ENCODE peak calls at places on chromosomes 11 and 22, in eight cellular contexts. One of them, this sample, is unnamed.

GRCh38 chr22:41919357-41920224 is 4.7 kb upstream of the SHISA8 start:
- DNase-seq in CD8-positive, alpha-beta T cell: peak; percentile 50
- DNase-seq in SK-N-SH: peak; percentile 74
- DNase-seq in cardiac muscle cell: peak; percentile 47
- DNase-seq in left ventricle myocardium inferior: peak; percentile 70
- DNase-seq in mesenchymal stem cell: peak; percentile 50
- DNase-seq in PC-9: no peak
- DNase-seq in left lung: no peak
- DNase-seq in this sample: no peak

GRCh38 chr11:61630104-61630503 is 49.2 kb upstream of the SYT7 start:
- DNase-seq in CD8-positive, alpha-beta T cell: no peak
- DNase-seq in SK-N-SH: no peak
- DNase-seq in cardiac muscle cell: no peak
- DNase-seq in left ventricle myocardium inferior: no peak
- DNase-seq in mesenchymal stem cell: no peak
- DNase-seq in PC-9: no peak
- DNase-seq in left lung: no peak
- DNase-seq in this sample: no peak

GRCh38 chr11:7500251-7500650 is 13.5 kb upstream of the PPFIBP2 start:
- DNase-seq in CD8-positive, alpha-beta T cell: no peak
- DNase-seq in SK-N-SH: no peak
- DNase-seq in cardiac muscle cell: no peak
- DNase-seq in left ventricle myocardium inferior: no peak
- DNase-seq in mesenchymal stem cell: no peak
- DNase-seq in PC-9: no peak
- DNase-seq in left lung: no peak
- DNase-seq in this sample: no peak

GRCh38 chr22:24140357-24140756 is 40.9 kb upstream of the SUSD2 start:
- DNase-seq in CD8-positive, alpha-beta T cell: no peak
- DNase-seq in SK-N-SH: no peak
- DNase-seq in cardiac muscle cell: no peak
- DNase-seq in left ventricle myocardium inferior: no peak
- DNase-seq in mesenchymal stem cell: no peak
- DNase-seq in PC-9: no peak
- DNase-seq in left lung: no peak
- DNase-seq in this sample: no peak

GRCh38 chr22:27431896-27432295 is 369.7 kb downstream of the MN1 start:
- DNase-seq in CD8-positive, alpha-beta T cell: no peak
- DNase-seq in SK-N-SH: no peak
- DNase-seq in cardiac muscle cell: no peak
- DNase-seq in left ventricle myocardium inferior: no peak
- DNase-seq in mesenchymal stem cell: no peak
- DNase-seq in PC-9: peak; percentile 9
- DNase-seq in left lung: no peak
- DNase-seq in this sample: no peak

GRCh38 chr11:116166788-116167465 is 605.9 kb downstream of the BUD13 start:
- DNase-seq in CD8-positive, alpha-beta T cell: no peak
- DNase-seq in SK-N-SH: no peak
- DNase-seq in cardiac muscle cell: no peak
- DNase-seq in left ventricle myocardium inferior: no peak
- DNase-seq in mesenchymal stem cell: no peak
- DNase-seq in PC-9: no peak
- DNase-seq in left lung: no peak
- DNase-seq in this sample: no peak

GRCh38 chr11:44861829-44862545 is 88.7 kb downstream of the TP53I11 start:
- DNase-seq in CD8-positive, alpha-beta T cell: peak; percentile 62
- DNase-seq in SK-N-SH: no peak
- DNase-seq in cardiac muscle cell: peak; percentile 99
- DNase-seq in left ventricle myocardium inferior: peak; percentile 44
- DNase-seq in mesenchymal stem cell: peak; percentile 98
- DNase-seq in PC-9: peak; percentile 96
- DNase-seq in left lung: no peak
- DNase-seq in this sample: peak; percentile 99

GRCh38 chr11:128336203-128336602 is 251.2 kb downstream of the ETS1 start:
- DNase-seq in CD8-positive, alpha-beta T cell: no peak
- DNase-seq in SK-N-SH: no peak
- DNase-seq in cardiac muscle cell: peak; percentile 78
- DNase-seq in left ventricle myocardium inferior: peak; percentile 50
- DNase-seq in mesenchymal stem cell: peak; percentile 82
- DNase-seq in PC-9: peak; percentile 98
- DNase-seq in left lung: no peak
- DNase-seq in this sample: no peak

GRCh38 chr11:15074206-15075161 is 1.1 kb downstream of the CALCB start:
- DNase-seq in CD8-positive, alpha-beta T cell: peak; percentile 83
- DNase-seq in SK-N-SH: peak; percentile 83
- DNase-seq in cardiac muscle cell: peak; percentile 77
- DNase-seq in left ventricle myocardium inferior: peak; percentile 81
- DNase-seq in mesenchymal stem cell: peak; percentile 52
- DNase-seq in PC-9: no peak
- DNase-seq in left lung: peak; percentile 91
- DNase-seq in this sample: peak; percentile 80

GRCh38 chr22:33204408-33204807 is 146.2 kb upstream of the SYN3 start:
- DNase-seq in CD8-positive, alpha-beta T cell: no peak
- DNase-seq in SK-N-SH: no peak
- DNase-seq in cardiac muscle cell: no peak
- DNase-seq in left ventricle myocardium inferior: no peak
- DNase-seq in mesenchymal stem cell: no peak
- DNase-seq in PC-9: no peak
- DNase-seq in left lung: no peak
- DNase-seq in this sample: no peak

GRCh38 chr22:42646569-42647525 is 2.3 kb downstream of the CYB5R3 start:
- DNase-seq in CD8-positive, alpha-beta T cell: no peak
- DNase-seq in SK-N-SH: no peak
- DNase-seq in cardiac muscle cell: peak; percentile 68
- DNase-seq in left ventricle myocardium inferior: peak; percentile 83
- DNase-seq in mesenchymal stem cell: no peak
- DNase-seq in PC-9: no peak
- DNase-seq in left lung: no peak
- DNase-seq in this sample: no peak

GRCh38 chr11:24828938-24829337 is 332.1 kb downstream of the LUZP2 start:
- DNase-seq in CD8-positive, alpha-beta T cell: no peak
- DNase-seq in SK-N-SH: no peak
- DNase-seq in cardiac muscle cell: no peak
- DNase-seq in left ventricle myocardium inferior: no peak
- DNase-seq in mesenchymal stem cell: no peak
- DNase-seq in PC-9: no peak
- DNase-seq in left lung: no peak
- DNase-seq in this sample: no peak

GRCh38 chr11:126307706-126308105 is 3.8 kb downstream of the DCPS start:
- DNase-seq in CD8-positive, alpha-beta T cell: no peak
- DNase-seq in SK-N-SH: peak; percentile 33
- DNase-seq in cardiac muscle cell: peak; percentile 76
- DNase-seq in left ventricle myocardium inferior: no peak
- DNase-seq in mesenchymal stem cell: peak; percentile 49
- DNase-seq in PC-9: no peak
- DNase-seq in left lung: no peak
- DNase-seq in this sample: no peak

GRCh38 chr11:75762885-75763284 is 5.7 kb upstream of the DGAT2 start:
- DNase-seq in CD8-positive, alpha-beta T cell: no peak
- DNase-seq in SK-N-SH: no peak
- DNase-seq in cardiac muscle cell: peak; percentile 87
- DNase-seq in left ventricle myocardium inferior: no peak
- DNase-seq in mesenchymal stem cell: peak; percentile 74
- DNase-seq in PC-9: peak; percentile 70
- DNase-seq in left lung: no peak
- DNase-seq in this sample: no peak

GRCh38 chr11:110711776-110712642 is at the start of gene ARHGAP20:
- DNase-seq in CD8-positive, alpha-beta T cell: peak; percentile 23
- DNase-seq in SK-N-SH: peak; percentile 87
- DNase-seq in cardiac muscle cell: peak; percentile 83
- DNase-seq in left ventricle myocardium inferior: peak; percentile 55
- DNase-seq in mesenchymal stem cell: peak; percentile 58
- DNase-seq in PC-9: no peak
- DNase-seq in left lung: peak; percentile 91
- DNase-seq in this sample: peak; percentile 63

GRCh38 chr11:28417601-28418323 is 309.6 kb downstream of the METTL15 start:
- DNase-seq in CD8-positive, alpha-beta T cell: no peak
- DNase-seq in SK-N-SH: no peak
- DNase-seq in cardiac muscle cell: no peak
- DNase-seq in left ventricle myocardium inferior: no peak
- DNase-seq in mesenchymal stem cell: no peak
- DNase-seq in PC-9: no peak
- DNase-seq in left lung: no peak
- DNase-seq in this sample: no peak

GRCh38 chr11:34680918-34681554 is 60.1 kb downstream of the EHF start:
- DNase-seq in CD8-positive, alpha-beta T cell: no peak
- DNase-seq in SK-N-SH: no peak
- DNase-seq in cardiac muscle cell: peak; percentile 12
- DNase-seq in left ventricle myocardium inferior: no peak
- DNase-seq in mesenchymal stem cell: peak; percentile 84
- DNase-seq in PC-9: peak; percentile 99
- DNase-seq in left lung: no peak
- DNase-seq in this sample: peak; percentile 77

GRCh38 chr11:88484873-88485621 is 147.5 kb upstream of the CTSC start:
- DNase-seq in CD8-positive, alpha-beta T cell: no peak
- DNase-seq in SK-N-SH: peak; percentile 37
- DNase-seq in cardiac muscle cell: peak; percentile 51
- DNase-seq in left ventricle myocardium inferior: no peak
- DNase-seq in mesenchymal stem cell: peak; percentile 36
- DNase-seq in PC-9: peak; percentile 49
- DNase-seq in left lung: peak; percentile 37
- DNase-seq in this sample: no peak

GRCh38 chr11:33732176-33732575 is 4.0 kb downstream of the CD59 start:
- DNase-seq in CD8-positive, alpha-beta T cell: no peak
- DNase-seq in SK-N-SH: no peak
- DNase-seq in cardiac muscle cell: no peak
- DNase-seq in left ventricle myocardium inferior: no peak
- DNase-seq in mesenchymal stem cell: no peak
- DNase-seq in PC-9: peak; percentile 5
- DNase-seq in left lung: no peak
- DNase-seq in this sample: no peak

GRCh38 chr11:78031629-78032028 is 8.6 kb upstream of the KCTD14 start:
- DNase-seq in CD8-positive, alpha-beta T cell: no peak
- DNase-seq in SK-N-SH: no peak
- DNase-seq in cardiac muscle cell: no peak
- DNase-seq in left ventricle myocardium inferior: no peak
- DNase-seq in mesenchymal stem cell: no peak
- DNase-seq in PC-9: no peak
- DNase-seq in left lung: no peak
- DNase-seq in this sample: no peak

GRCh38 chr11:68890490-68891231 is 13.0 kb downstream of the MRPL21 start:
- DNase-seq in CD8-positive, alpha-beta T cell: no peak
- DNase-seq in SK-N-SH: peak; percentile 97
- DNase-seq in cardiac muscle cell: peak; percentile 80
- DNase-seq in left ventricle myocardium inferior: peak; percentile 90
- DNase-seq in mesenchymal stem cell: no peak
- DNase-seq in PC-9: no peak
- DNase-seq in left lung: peak; percentile 53
- DNase-seq in this sample: peak; percentile 98

GRCh38 chr22:45192701-45193187 is 29.0 kb downstream of the NUP50 start:
- DNase-seq in CD8-positive, alpha-beta T cell: no peak
- DNase-seq in SK-N-SH: no peak
- DNase-seq in cardiac muscle cell: no peak
- DNase-seq in left ventricle myocardium inferior: no peak
- DNase-seq in mesenchymal stem cell: no peak
- DNase-seq in PC-9: no peak
- DNase-seq in left lung: peak; percentile 50
- DNase-seq in this sample: no peak
- H3K36me3 ChIP-seq in CD8-positive, alpha-beta T cell: no peaks in the 10 kb centered on the region
- H3K36me3 ChIP-seq in SK-N-SH: no peaks in the 10 kb centered on the region
- H3K36me3 ChIP-seq in cardiac muscle cell: no peaks in the 10 kb centered on the region
- H3K36me3 ChIP-seq in left ventricle myocardium inferior: peaks cover 16% of the 10 kb centered on the region
- H3K36me3 ChIP-seq in mesenchymal stem cell: peaks cover 54% of the 10 kb centered on the region
- H3K36me3 ChIP-seq in PC-9: peaks cover 4% of the 10 kb centered on the region
- H3K36me3 ChIP-seq in left lung: no peaks in the 10 kb centered on the region
- H3K36me3 ChIP-seq in this sample: peaks cover 72% of the 10 kb centered on the region

GRCh38 chr11:63920870-63921417 is 4.0 kb upstream of the RCOR2 start:
- DNase-seq in CD8-positive, alpha-beta T cell: peak; percentile 52
- DNase-seq in SK-N-SH: no peak
- DNase-seq in cardiac muscle cell: no peak
- DNase-seq in left ventricle myocardium inferior: no peak
- DNase-seq in mesenchymal stem cell: no peak
- DNase-seq in PC-9: no peak
- DNase-seq in left lung: no peak
- DNase-seq in this sample: no peak
- H3K27ac ChIP-seq in CD8-positive, alpha-beta T cell: no peak overlapping the region
- H3K27ac ChIP-seq in SK-N-SH: no peak overlapping the region
- H3K27ac ChIP-seq in cardiac muscle cell: peak overlapping the region; percentile 93
- H3K27ac ChIP-seq in left ventricle myocardium inferior: peak overlapping the region; percentile 99
- H3K27ac ChIP-seq in mesenchymal stem cell: no peak overlapping the region
- H3K27ac ChIP-seq in PC-9: no peak overlapping the region
- H3K27ac ChIP-seq in left lung: no peak overlapping the region
- H3K27ac ChIP-seq in this sample: no peak overlapping the region

DNA sequence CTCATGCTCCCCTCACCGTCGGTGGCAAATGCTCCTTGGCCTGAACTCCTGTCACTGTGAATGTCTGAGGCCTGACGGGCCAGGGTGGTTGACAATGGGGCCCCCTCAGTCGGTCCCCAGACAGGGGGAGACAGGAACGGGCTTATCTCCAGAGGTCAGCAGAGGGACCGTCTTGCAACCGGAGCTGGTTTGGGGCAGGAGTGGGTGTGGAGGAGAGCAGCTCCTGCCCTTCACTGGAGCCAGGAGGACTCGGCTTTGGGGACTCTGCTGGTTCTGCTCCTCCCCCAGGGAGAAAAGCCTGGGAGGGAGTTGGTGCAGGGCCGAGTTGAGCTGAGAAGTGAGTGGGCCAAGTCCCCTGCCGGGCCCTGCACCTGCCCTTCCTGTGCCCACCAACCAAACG is 354.4 kb downstream of the BRD1 start:
- DNase-seq in CD8-positive, alpha-beta T cell: no peak
- DNase-seq in SK-N-SH: no peak
- DNase-seq in cardiac muscle cell: no peak
- DNase-seq in left ventricle myocardium inferior: no peak
- DNase-seq in mesenchymal stem cell: no peak
- DNase-seq in PC-9: no peak
- DNase-seq in left lung: no peak
- DNase-seq in this sample: no peak
- H3K27me3 ChIP-seq in CD8-positive, alpha-beta T cell: no peaks in the 10 kb centered on the region
- H3K27me3 ChIP-seq in SK-N-SH: peaks cover 4% of the 10 kb centered on the region
- H3K27me3 ChIP-seq in cardiac muscle cell: no peaks in the 10 kb centered on the region
- H3K27me3 ChIP-seq in left ventricle myocardium inferior: peaks cover 15% of the 10 kb centered on the region
- H3K27me3 ChIP-seq in mesenchymal stem cell: no peaks in the 10 kb centered on the region
- H3K27me3 ChIP-seq in PC-9: peaks cover 71% of the 10 kb centered on the region
- H3K27me3 ChIP-seq in left lung: no peaks in the 10 kb centered on the region
- H3K27me3 ChIP-seq in this sample: no peaks in the 10 kb centered on the region

GRCh38 chr11:100705447-100705846 is 18.4 kb downstream of the ARHGAP42 start:
- DNase-seq in CD8-positive, alpha-beta T cell: no peak
- DNase-seq in SK-N-SH: no peak
- DNase-seq in cardiac muscle cell: no peak
- DNase-seq in left ventricle myocardium inferior: no peak
- DNase-seq in mesenchymal stem cell: no peak
- DNase-seq in PC-9: no peak
- DNase-seq in left lung: no peak
- DNase-seq in this sample: no peak
- H3K36me3 ChIP-seq in CD8-positive, alpha-beta T cell: no peaks in the 10 kb centered on the region
- H3K36me3 ChIP-seq in SK-N-SH: no peaks in the 10 kb centered on the region
- H3K36me3 ChIP-seq in cardiac muscle cell: no peaks in the 10 kb centered on the region
- H3K36me3 ChIP-seq in left ventricle myocardium inferior: peaks cover 10% of the 10 kb centered on the region
- H3K36me3 ChIP-seq in mesenchymal stem cell: no peaks in the 10 kb centered on the region
- H3K36me3 ChIP-seq in PC-9: no peaks in the 10 kb centered on the region
- H3K36me3 ChIP-seq in left lung: no peaks in the 10 kb centered on the region
- H3K36me3 ChIP-seq in this sample: peaks cover 3% of the 10 kb centered on the region